ENCODE peak calls at places on chromosomes 7 and 10, in six cellular contexts. R, H, V, J, X and S are unnamed samples.

GRCh38 chr10:786666-787512 is 97.4 kb upstream of the DIP2C start:
- DNase-seq in V (peak; percentile 20), J (no peak), R (no peak), H (no peak), X (peak; percentile 13), S (no peak)

GRCh38 chr10:128064615-128065580 is 61.3 kb downstream of the MKI67 start:
- DNase-seq in J (no peak), R (peak; percentile 56), V (peak; percentile 46), X (peak; percentile 91), H (peak; percentile 82), S (peak; percentile 53)

GRCh38 chr7:127840552-127840951 is 188.6 kb downstream of the SND1 start:
- DNase-seq in J (no peak), R (no peak), V (no peak), X (no peak), H (no peak), S (no peak)

GRCh38 chr7:5422324-5423271 is 1.0 kb downstream of the TNRC18 start:
- DNase-seq in H (no peak), R (peak; percentile 29), V (peak; percentile 51), J (peak; percentile 14), X (peak; percentile 55), S (no peak)

GRCh38 chr7:28955723-28956607 is 2.2 kb downstream of the TRIL start:
- DNase-seq in V (peak; percentile 64), J (peak; percentile 70), H (peak; percentile 82), X (peak; percentile 25), R (peak; percentile 79), S (peak; percentile 48)

GRCh38 chr10:88932539-88933256 is 19.9 kb downstream of the ACTA2 start:
- DNase-seq in R (peak; percentile 51), V (peak; percentile 29), H (peak; percentile 24), J (peak; percentile 31), X (peak; percentile 84), S (peak; percentile 44)

GRCh38 chr10:105149371-105149871 is 508.3 kb downstream of the SORCS3 start:
- DNase-seq in R (no peak), V (no peak), H (no peak), X (peak; percentile 1), J (no peak), S (no peak)

GRCh38 chr10:6583447-6583846 is 3.4 kb upstream of the PRKCQ start:
- DNase-seq in X (no peak), R (no peak), J (no peak), V (no peak), H (no peak), S (no peak)

GRCh38 chr10:115606081-115606480 is 512.9 kb downstream of the ATRNL1 start:
- DNase-seq in X (no peak), R (no peak), V (no peak), J (no peak), H (no peak), S (no peak)

GRCh38 chr7:30428586-30429530 is 49.7 kb downstream of the NOD1 start:
- DNase-seq in V (no peak), R (no peak), X (no peak), H (no peak), J (no peak), S (no peak)

GRCh38 chr10:4011136-4011812 is 226.3 kb upstream of the KLF6 start:
- DNase-seq in V (no peak), J (no peak), R (no peak), X (no peak), H (no peak), S (no peak)

GRCh38 chr10:3935933-3936359 is 150.9 kb upstream of the KLF6 start:
- DNase-seq in H (no peak), R (no peak), J (no peak), V (no peak), X (no peak), S (no peak)

GRCh38 chr7:117385340-117386124 is 41.8 kb downstream of the ASZ1 start:
- DNase-seq in R (no peak), H (no peak), X (peak; percentile 54), J (no peak), V (peak; percentile 13), S (peak; percentile 13)

GRCh38 chr7:75795831-75796285 is 17.7 kb downstream of the CCL24 start:
- DNase-seq in X (no peak), V (no peak), H (peak; percentile 58), J (peak; percentile 12), R (peak; percentile 29), S (no peak)

GRCh38 chr10:4748726-4749443 is 77.1 kb upstream of the AKR1E2 start:
- DNase-seq in J (no peak), R (no peak), X (no peak), V (no peak), H (no peak), S (no peak)

GRCh38 chr7:137097111-137097510 is 228.7 kb downstream of the CHRM2 start:
- DNase-seq in R (no peak), H (no peak), V (no peak), J (no peak), X (no peak), S (no peak)

GRCh38 chr7:91749418-91749817 is 131.1 kb downstream of the MTERF1 start:
- DNase-seq in V (no peak), H (no peak), J (no peak), X (no peak), R (no peak), S (no peak)

GRCh38 chr10:103353281-103353680 is 2.3 kb upstream of the PCGF6 start:
- DNase-seq in H (no peak), J (no peak), X (no peak), V (no peak), R (no peak), S (no peak)
- TF ChIP-seq CTCF in H (no peak), J (no peak), X (no peak), V (no peak), R (no peak), S (no peak)

DNA sequence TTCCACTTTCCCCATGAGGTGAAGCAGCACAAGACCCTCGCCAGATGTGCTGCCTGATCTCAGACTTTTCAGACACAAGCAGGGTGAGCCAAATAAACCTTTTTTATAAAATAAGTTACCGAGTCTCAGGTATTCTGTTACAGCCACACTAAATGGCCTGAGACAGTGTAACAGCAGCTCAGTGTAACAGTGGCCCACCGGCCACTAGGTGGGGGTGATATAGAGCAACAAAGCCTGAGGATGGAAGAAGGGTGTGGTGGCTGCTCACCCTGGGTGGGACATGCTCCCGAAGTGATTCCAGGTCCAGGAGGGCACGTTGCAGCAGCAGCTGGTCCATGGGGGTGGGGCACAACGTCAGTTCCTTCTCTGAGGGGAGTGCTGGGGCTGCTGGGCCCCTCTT is 44.6 kb downstream of the BMS1 start:
- DNase-seq in X (no peak), J (no peak), V (no peak), H (no peak), R (no peak), S (no peak)
- TF ChIP-seq CTCF in X (no peak), J (peak; percentile 27), V (no peak), H (no peak), R (no peak), S (no peak)

DNA sequence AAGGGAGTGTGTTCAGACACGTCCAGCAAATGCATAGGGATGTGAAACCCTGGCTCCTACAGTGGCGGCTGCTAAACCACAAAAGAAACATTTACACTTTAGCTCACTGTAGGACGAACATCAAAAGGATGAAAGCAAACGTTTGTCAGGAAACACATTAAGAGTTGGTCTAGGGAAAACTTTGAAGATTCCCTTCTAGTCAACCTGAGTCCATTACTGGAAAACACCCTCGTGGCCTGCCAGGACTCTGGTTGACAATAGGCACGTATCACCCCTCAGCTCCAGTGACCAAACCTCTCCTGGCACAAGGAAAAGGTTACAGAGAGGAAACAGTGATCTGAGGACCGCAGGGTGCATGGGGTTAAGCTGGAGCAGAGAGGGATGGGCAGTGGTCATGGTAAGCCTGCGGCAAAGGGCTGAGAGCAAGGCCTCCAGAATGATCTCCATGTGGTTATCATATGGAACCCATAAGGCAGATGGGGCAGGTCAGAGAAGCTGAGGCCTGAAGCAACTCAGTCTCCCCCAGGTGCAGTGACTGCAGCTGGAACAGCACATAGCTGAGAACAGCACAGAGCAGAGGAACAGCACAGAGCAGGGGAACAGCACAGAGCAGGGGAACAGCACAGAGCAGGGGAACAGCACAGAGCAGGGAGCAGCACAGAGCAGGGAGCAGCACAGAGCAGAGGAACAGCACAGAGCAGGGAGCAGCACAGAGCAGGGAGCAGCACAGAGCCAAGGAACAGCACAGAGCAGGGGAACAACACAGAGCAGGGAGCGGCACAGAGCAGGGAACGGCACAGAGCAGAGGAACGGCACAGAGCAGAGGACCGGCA is 49.9 kb downstream of the CHST15 start:
- DNase-seq in R (no peak), J (no peak), H (no peak), X (no peak), V (peak; percentile 65), S (peak; percentile 61)
- TF ChIP-seq CTCF in R (no peak), J (no peak), H (no peak), X (no peak), V (no peak), S (no peak)

GRCh38 chr10:100967332-100967731 is 2.0 kb upstream of the SEMA4G start:
- DNase-seq in V (no peak), R (no peak), X (no peak), J (no peak), H (no peak), S (no peak)

GRCh38 chr10:100969175-100970075 is at the start of gene SEMA4G:
- DNase-seq in R (peak; percentile 51), J (peak; percentile 73), H (peak; percentile 50), X (peak; percentile 21), V (peak; percentile 80), S (peak; percentile 74)

GRCh38 chr10:100966887-100967286 is 2.4 kb upstream of the SEMA4G start:
- DNase-seq in R (no peak), H (no peak), X (no peak), V (no peak), J (no peak), S (no peak)

GRCh38 chr10:100968839-100969174 is 497 bp upstream of the SEMA4G start:
- DNase-seq in H (no peak), V (no peak), R (no peak), X (no peak), J (no peak), S (no peak)

GRCh38 chr10:100968037-100968736 is 1.1 kb upstream of the SEMA4G start:
- DNase-seq in J (no peak), H (no peak), X (no peak), V (no peak), R (no peak), S (no peak)
- TF ChIP-seq CTCF in J (no peak), H (no peak), X (no peak), V (no peak), R (no peak), S (no peak)

DNA sequence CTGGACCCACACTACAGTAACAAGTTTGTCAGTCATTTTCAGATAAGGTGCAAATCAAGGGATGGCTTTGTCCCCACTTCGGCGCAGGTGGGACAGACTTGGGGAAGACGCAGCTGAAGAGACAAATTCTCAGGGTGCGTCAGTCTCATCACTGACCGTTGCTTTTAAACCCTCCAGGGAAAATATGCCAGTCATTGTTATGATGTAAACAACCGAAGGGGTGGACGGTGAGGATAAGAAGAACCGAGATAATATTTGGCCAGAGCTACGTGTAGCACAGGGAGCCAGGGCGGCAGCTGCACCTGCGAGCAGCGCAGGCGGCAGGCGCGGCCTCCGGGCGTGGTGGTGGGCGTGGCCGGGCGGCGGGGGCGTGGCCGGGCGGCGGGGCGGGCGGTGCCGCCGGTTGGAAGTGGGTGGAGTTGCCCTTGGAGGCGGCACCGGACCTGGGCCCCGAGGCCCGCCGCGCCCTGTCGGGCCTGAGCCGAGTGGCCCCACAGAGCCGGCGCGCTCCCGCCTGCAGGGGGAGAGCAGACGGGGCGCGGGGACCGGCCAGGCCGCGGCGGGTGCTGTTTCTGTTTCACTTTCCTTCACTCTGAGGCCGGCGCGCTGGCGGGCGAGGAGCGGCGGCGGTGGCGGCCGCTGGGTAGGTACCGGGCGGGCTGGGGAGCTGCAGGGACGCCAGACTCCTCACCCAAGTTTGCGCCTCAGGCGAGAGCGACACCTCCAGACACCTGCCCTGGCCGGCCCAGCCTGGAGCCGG is at the start of gene PCGF5:
- DNase-seq in R (peak; percentile 90), X (peak; percentile 81), V (peak; percentile 96), J (peak; percentile 79), H (peak; percentile 91), S (peak; percentile 96)
- TF ChIP-seq CTCF in R (peak; percentile 47), X (no peak), V (peak; percentile 49), J (peak; percentile 53), H (peak; percentile 37), S (peak; percentile 34)

GRCh38 chr7:35508623-35509400 is 186.1 kb downstream of the HERPUD2 start:
- DNase-seq in J (no peak), V (no peak), R (no peak), H (no peak), X (no peak), S (no peak)
- TF ChIP-seq CTCF in J (no peak), V (no peak), R (no peak), H (no peak), X (no peak), S (no peak)